ENCODE peak calls at places on chromosomes 4 and X, in six cellular contexts. D is HepG2, Q is K562, Y is GM12892, L is GM12878, A is H1. N is an unnamed sample.

GRCh38 chr4:7808752-7809151 is 130.9 kb downstream of the AFAP1 start:
- DNase-seq in Q (no peak), Y (no peak), D (no peak), A (no peak), L (no peak), N (no peak)

GRCh38 chr4:56050584-56050983 is 101.8 kb downstream of the CEP135 start:
- DNase-seq in Q (no peak), A (no peak), Y (no peak), D (no peak), L (no peak), N (no peak)

GRCh38 chrX:1941291-1941690 is 326.4 kb downstream of the ASMT start:
- DNase-seq in Q (no peak), L (no peak), D (no peak), Y (no peak), A (no peak), N (no peak)

GRCh38 chr4:7892212-7893019 is 47.2 kb downstream of the AFAP1 start:
- DNase-seq in A (no peak), D (no peak), Q (no peak), L (no peak), Y (no peak), N (no peak)

GRCh38 chrX:150032742-150033141 is 94.5 kb upstream of the EOLA2 start:
- DNase-seq in Q (no peak), L (no peak), D (no peak), Y (no peak), A (no peak), N (no peak)

GRCh38 chr4:128866691-128867090 is 57.2 kb downstream of the JADE1 start:
- DNase-seq in L (no peak), D (no peak), A (no peak), Y (no peak), Q (no peak), N (no peak)

GRCh38 chr4:82618321-82618720 is 56.5 kb upstream of the TMEM150C start:
- DNase-seq in Y (no peak), Q (no peak), D (no peak), L (no peak), A (no peak), N (no peak)

GRCh38 chr4:28092610-28093009 is 1232.0 kb downstream of the STIM2 start:
- DNase-seq in D (no peak), Y (no peak), L (no peak), Q (no peak), A (no peak), N (no peak)

GRCh38 chr4:189146994-189147929 is 793.4 kb upstream of the FRG1 start:
- DNase-seq in Y (no peak), L (no peak), Q (no peak), A (no peak), D (no peak), N (no peak)

GRCh38 chr4:186104895-186105720 is 604 bp downstream of the FAM149A start:
- DNase-seq in A (no peak), Q (no peak), L (no peak), D (no peak), Y (peak), N (peak)

GRCh38 chr4:115107411-115107810 is 6.0 kb downstream of the NDST4 start:
- DNase-seq in Y (no peak), D (no peak), Q (no peak), A (no peak), L (no peak), N (no peak)

GRCh38 chr4:103011378-103012025 is 8.0 kb downstream of the SLC9B1 start:
- DNase-seq in Q (peak), A (no peak), Y (no peak), D (no peak), L (no peak), N (no peak)

GRCh38 chr4:176335421-176335820 is 15.7 kb downstream of the SPCS3 start:
- DNase-seq in D (no peak), A (no peak), Q (no peak), L (no peak), Y (no peak), N (no peak)

GRCh38 chr4:112343330-112343729 is 46.2 kb downstream of the ALPK1 start:
- DNase-seq in A (no peak), D (no peak), Y (no peak), L (no peak), Q (no peak), N (no peak)

GRCh38 chrX:15834051-15834450 is 20.6 kb downstream of the AP1S2 start:
- DNase-seq in A (no peak), Q (no peak), Y (no peak), D (no peak), L (no peak), N (no peak)

GRCh38 chr4:108449139-108449538 is 171.2 kb upstream of the RPL34 start:
- DNase-seq in Q (no peak), Y (no peak), D (no peak), A (no peak), L (no peak), N (no peak)

GRCh38 chr4:83890231-83890630 is 354.3 kb downstream of the GPAT3 start:
- DNase-seq in Q (no peak), Y (no peak), D (no peak), L (no peak), A (no peak), N (no peak)

GRCh38 chr4:83890816-83891215 is 354.9 kb downstream of the GPAT3 start:
- DNase-seq in A (no peak), L (no peak), D (no peak), Y (no peak), Q (no peak), N (no peak)

GRCh38 chr4:83894831-83895230 is 358.9 kb downstream of the GPAT3 start:
- DNase-seq in L (no peak), Y (no peak), D (no peak), A (no peak), Q (no peak), N (no peak)

GRCh38 chr4:83889802-83890201 is 353.9 kb downstream of the GPAT3 start:
- DNase-seq in Y (no peak), D (no peak), A (no peak), Q (no peak), L (no peak), N (no peak)
- TF ChIP-seq POLR2AphosphoS5 in Y (no peak), D (no peak), A (no peak), Q (no peak), L (no peak), N (no peak)

DNA sequence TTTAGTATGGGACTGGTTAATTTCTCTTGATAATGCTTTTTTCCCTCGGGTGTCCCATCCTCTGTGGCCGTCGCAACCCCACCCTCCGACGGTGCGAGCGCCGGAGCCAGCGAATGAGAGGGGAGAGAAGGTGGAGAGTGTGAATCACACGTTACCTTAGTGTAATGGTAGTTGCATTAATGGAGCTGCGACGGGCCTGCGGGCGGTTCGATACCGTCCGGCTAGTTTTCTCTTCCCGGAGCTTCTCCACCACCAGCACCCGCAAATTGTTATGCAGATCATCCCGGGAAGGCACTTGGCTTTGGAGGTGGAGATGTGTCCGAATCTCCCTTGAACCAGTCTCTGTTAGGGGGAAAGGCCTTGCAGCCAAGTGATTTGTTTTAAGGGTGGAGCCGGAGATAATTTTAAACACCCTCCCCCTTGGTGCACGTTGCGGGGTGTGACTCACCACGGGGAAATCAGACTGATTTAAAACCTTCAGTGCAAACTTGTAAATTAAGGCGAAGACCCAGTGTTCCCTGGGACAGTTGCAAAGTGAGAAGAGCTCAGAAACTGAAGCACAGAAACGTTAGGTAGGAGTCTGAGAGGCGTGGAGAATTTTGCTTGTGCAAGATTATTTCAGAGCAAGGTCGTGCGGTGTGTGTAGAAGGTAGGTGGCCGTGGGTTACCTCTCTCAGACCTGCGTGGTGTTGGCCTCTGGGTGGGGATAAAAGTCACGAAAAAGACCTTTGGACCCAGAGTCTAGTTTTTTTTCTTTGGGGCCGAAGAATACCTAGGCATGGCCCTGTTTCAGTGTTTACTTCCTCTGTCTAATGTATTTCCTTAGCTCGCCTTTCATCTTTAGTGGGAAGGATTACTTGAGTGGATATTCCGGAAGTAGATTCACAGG is 1.3 kb downstream of the AFF1 start:
- DNase-seq in Y (no peak), A (peak), L (peak), Q (peak), D (peak), N (peak)
- TF ChIP-seq POLR2A in Y (no peak), A (peak), L (peak), Q (peak), D (peak), N (peak)

GRCh38 chr4:1767770-1768366 is 25.2 kb upstream of the FGFR3 start:
- DNase-seq in D (peak), A (peak), L (no peak), Q (peak), Y (peak), N (peak)
- TF ChIP-seq TAF1 in D (no peak), A (no peak), L (no peak), Q (no peak), Y (no peak), N (no peak)

GRCh38 chr4:172035573-172035972 is 222.4 kb downstream of the GALNTL6 start:
- DNase-seq in L (no peak), Q (no peak), D (no peak), Y (no peak), A (no peak), N (no peak)
- TF ChIP-seq POLR2AphosphoS5 in L (no peak), Q (no peak), D (no peak), Y (no peak), A (no peak), N (no peak)

N was measured in GM12891.